ENCODE peak calls at places on chromosome 16, in six cellular contexts. L, H, Q, F, B and U are unnamed samples.

GRCh38 chr16:48865511-48865910 is 255.5 kb upstream of the N4BP1 start:
- DNase-seq in H (no peak), F (no peak), B (no peak), L (no peak), Q (no peak), U (no peak)

GRCh38 chr16:66735891-66736290 is 15.5 kb downstream of the DYNC1LI2 start:
- DNase-seq in B (no peak), Q (no peak), F (no peak), L (no peak), H (no peak), U (no peak)

GRCh38 chr16:70757183-70757582 is 43.8 kb downstream of the VAC14 start:
- DNase-seq in B (no peak), L (no peak), H (no peak), F (no peak), Q (no peak), U (no peak)

GRCh38 chr16:67537636-67538591 is 9.3 kb downstream of the RIPOR1 start:
- DNase-seq in L (peak; percentile 63), F (no peak), B (peak; percentile 45), Q (peak; percentile 61), H (no peak), U (peak; percentile 76)

GRCh38 chr16:1669698-1670097 is 8.4 kb upstream of the JPT2 start:
- DNase-seq in H (no peak), F (no peak), Q (no peak), B (no peak), L (no peak), U (no peak)

GRCh38 chr16:78976212-78976611 is 624.3 kb downstream of the MAF start:
- DNase-seq in B (no peak), Q (no peak), F (no peak), L (no peak), H (no peak), U (no peak)

GRCh38 chr16:1337486-1337885 is 4.0 kb downstream of the BAIAP3 start:
- DNase-seq in Q (no peak), H (no peak), F (no peak), B (peak; percentile 53), L (no peak), U (no peak)

GRCh38 chr16:53743149-53743566 is 39.2 kb downstream of the FTO start:
- DNase-seq in L (peak; percentile 16), B (peak; percentile 72), Q (no peak), F (no peak), H (no peak), U (no peak)

GRCh38 chr16:1828645-1829410 is 1.8 kb downstream of the FAHD1 start:
- DNase-seq in B (no peak), Q (no peak), F (no peak), H (no peak), L (no peak), U (no peak)

GRCh38 chr16:20348365-20349185 is 3.9 kb downstream of the UMOD start:
- DNase-seq in B (peak; percentile 18), F (peak; percentile 11), Q (no peak), H (no peak), L (no peak), U (no peak)

GRCh38 chr16:23020084-23020483 is 129.2 kb downstream of the USP31 start:
- DNase-seq in Q (no peak), B (no peak), F (no peak), L (no peak), H (no peak), U (no peak)

GRCh38 chr16:29985271-29985811 is 10.1 kb downstream of the HIRIP3 start:
- DNase-seq in F (no peak), B (no peak), Q (no peak), H (no peak), L (no peak), U (no peak)

GRCh38 chr16:29986231-29986630 is 9.2 kb downstream of the HIRIP3 start:
- DNase-seq in L (no peak), Q (no peak), H (no peak), F (no peak), B (no peak), U (no peak)

GRCh38 chr16:29988346-29989075 is 6.9 kb downstream of the HIRIP3 start:
- DNase-seq in B (no peak), L (no peak), H (no peak), Q (no peak), F (no peak), U (no peak)

GRCh38 chr16:29987371-29988085 is 7.9 kb downstream of the HIRIP3 start:
- DNase-seq in B (no peak), H (no peak), F (no peak), Q (no peak), L (no peak), U (no peak)

GRCh38 chr16:29986931-29987330 is 8.5 kb downstream of the HIRIP3 start:
- DNase-seq in B (no peak), H (no peak), Q (no peak), F (no peak), L (no peak), U (no peak)
- H3K36me3 ChIP-seq in B (peaks cover 20% of the 10 kb centered on the region), H (peaks cover 82% of the 10 kb centered on the region), Q (peaks cover 63% of the 10 kb centered on the region), F (peaks cover 49% of the 10 kb centered on the region), L (peaks cover 66% of the 10 kb centered on the region), U (peaks cover 91% of the 10 kb centered on the region)

GRCh38 chr16:3566990-3567389 is 10.2 kb downstream of the NLRC3 start:
- DNase-seq in Q (no peak), F (no peak), L (no peak), B (no peak), H (no peak), U (no peak)

GRCh38 chr16:3562914-3563480 is 14.2 kb downstream of the NLRC3 start:
- DNase-seq in F (no peak), L (no peak), B (no peak), Q (no peak), H (no peak), U (no peak)

GRCh38 chr16:3561626-3562025 is 15.6 kb downstream of the NLRC3 start:
- DNase-seq in Q (no peak), B (no peak), L (no peak), H (no peak), F (no peak), U (no peak)

GRCh38 chr16:3564130-3564888 is 12.9 kb downstream of the NLRC3 start:
- DNase-seq in B (no peak), L (no peak), Q (no peak), F (no peak), H (no peak), U (no peak)

DNA sequence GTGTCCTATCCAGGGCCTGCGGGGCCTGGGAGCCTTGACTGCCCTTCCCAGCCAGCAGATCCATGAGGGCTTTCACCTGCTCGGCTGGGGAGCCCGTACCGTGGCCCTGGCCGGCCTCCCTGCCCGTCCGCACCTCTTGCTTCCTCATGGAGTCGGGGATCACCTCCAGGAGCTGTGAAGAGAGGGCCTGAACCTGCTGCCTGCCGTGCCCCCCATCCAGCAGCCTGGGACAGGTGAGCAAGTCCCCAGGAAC is 12.4 kb downstream of the NLRC3 start:
- DNase-seq in L (no peak), H (no peak), F (no peak), Q (no peak), B (no peak), U (no peak)
- H3K36me3 ChIP-seq in L (peaks cover 80% of the 10 kb centered on the region), H (no peaks in the 10 kb centered on the region), F (peaks cover 16% of the 10 kb centered on the region), Q (no peaks in the 10 kb centered on the region), B (no peaks in the 10 kb centered on the region), U (peaks cover 67% of the 10 kb centered on the region)

GRCh38 chr16:29842732-29843346 is 20.2 kb downstream of the CDIPT start:
- DNase-seq in H (no peak), F (no peak), L (no peak), B (no peak), Q (no peak), U (no peak)

GRCh38 chr16:29840240-29840639 is 20.0 kb downstream of the MVP start:
- DNase-seq in F (no peak), L (no peak), Q (no peak), B (no peak), H (no peak), U (no peak)

GRCh38 chr16:29839822-29840221 is 19.6 kb downstream of the MVP start:
- DNase-seq in F (no peak), Q (no peak), H (no peak), B (no peak), L (no peak), U (no peak)

GRCh38 chr16:29843942-29844341 is 19.1 kb downstream of the CDIPT start:
- DNase-seq in B (no peak), F (no peak), Q (no peak), H (no peak), L (no peak), U (no peak)

DNA sequence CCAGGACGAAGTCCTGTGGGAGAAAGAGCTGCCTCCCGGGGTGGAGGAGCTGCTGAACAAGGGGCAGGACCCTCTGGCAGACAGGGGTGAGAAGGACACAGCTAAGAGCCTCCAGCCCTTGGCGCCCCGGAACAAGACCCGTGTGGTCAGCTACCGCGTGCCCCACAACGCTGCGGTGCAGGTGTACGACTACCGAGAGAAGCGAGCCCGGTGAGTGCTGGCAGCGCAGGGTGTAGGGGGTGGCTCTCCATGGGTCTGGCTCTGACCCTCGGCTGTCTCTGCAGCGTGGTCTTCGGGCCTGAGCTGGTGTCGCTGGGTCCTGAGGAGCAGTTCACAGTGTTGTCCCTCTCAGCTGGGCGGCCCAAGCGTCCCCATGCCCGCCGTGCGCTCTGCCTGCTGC is 21.4 kb downstream of the MVP start:
- DNase-seq in L (no peak), Q (no peak), B (no peak), H (no peak), F (no peak), U (no peak)
- H3K36me3 ChIP-seq in L (peaks cover 84% of the 10 kb centered on the region), Q (no peaks in the 10 kb centered on the region), B (no peaks in the 10 kb centered on the region), H (peaks cover 63% of the 10 kb centered on the region), F (peaks cover 28% of the 10 kb centered on the region), U (peaks cover 92% of the 10 kb centered on the region)

GRCh38 chr16:84183911-84184310 is 2.9 kb downstream of the TAF1C start:
- DNase-seq in F (no peak), Q (no peak), H (no peak), B (no peak), L (no peak), U (no peak)
- H3K36me3 ChIP-seq in F (peaks cover 21% of the 10 kb centered on the region), Q (peaks cover 8% of the 10 kb centered on the region), H (peaks cover 22% of the 10 kb centered on the region), B (peaks cover 8% of the 10 kb centered on the region), L (peaks cover 33% of the 10 kb centered on the region), U (peaks cover 41% of the 10 kb centered on the region)